ENCODE peak calls at places on chromosomes 6 and 20, in nine cellular contexts. U is astrocyte; Q is suprapubic skin; C is effector memory CD4-positive, alpha-beta T cell; P is IMR-90; M is Caco-2; O is tibial nerve; V is neural progenitor cell; J is ovary. X is an unnamed sample.

GRCh38 chr20:19936801-19937583 is 80.2 kb upstream of the NAA20 start:
- DNase-seq in U (no peak), Q (no peak), C (no peak), P (no peak), M (no peak), O (no peak), V (no peak), J (no peak), X (no peak)

GRCh38 chr6:137013738-137014602 is 30.8 kb downstream of the IL20RA start:
- DNase-seq in U (peak; percentile 64), Q (no peak), C (no peak), P (peak; percentile 60), M (no peak), O (no peak), V (peak; percentile 44), J (no peak), X (peak; percentile 61)

GRCh38 chr20:25142435-25142834 is 53.1 kb upstream of the ENTPD6 start:
- DNase-seq in U (no peak), Q (no peak), C (no peak), P (no peak), M (no peak), O (no peak), V (no peak), J (no peak), X (no peak)

GRCh38 chr6:35624341-35625070 is 64.2 kb downstream of the FKBP5 start:
- DNase-seq in U (no peak), Q (no peak), C (no peak), P (peak; percentile 27), M (no peak), O (no peak), V (no peak), J (no peak), X (no peak)

GRCh38 chr20:8209061-8209460 is 77.0 kb downstream of the PLCB1 start:
- DNase-seq in U (peak; percentile 70), Q (no peak), C (no peak), P (no peak), M (peak; percentile 42), O (no peak), V (peak; percentile 38), J (no peak), X (peak; percentile 59)

GRCh38 chr20:13990465-13990864 is at the start of gene SEL1L2:
- DNase-seq in U (no peak), Q (no peak), C (no peak), P (no peak), M (no peak), O (no peak), V (peak; percentile 93), J (no peak), X (no peak)

GRCh38 chr6:81863123-81863522 is 110.6 kb upstream of the TENT5A start:
- DNase-seq in U (no peak), Q (no peak), C (no peak), P (no peak), M (no peak), O (no peak), V (peak; percentile 43), J (no peak), X (no peak)

GRCh38 chr6:134830194-134830593 is 119.7 kb downstream of the ALDH8A1 start:
- DNase-seq in U (no peak), Q (no peak), C (no peak), P (no peak), M (no peak), O (no peak), V (no peak), J (no peak), X (no peak)

GRCh38 chr6:125859691-125860210 is 69.0 kb downstream of the NCOA7 start:
- DNase-seq in U (no peak), Q (no peak), C (no peak), P (peak; percentile 25), M (no peak), O (no peak), V (no peak), J (no peak), X (no peak)

GRCh38 chr6:17031961-17032360 is 69.9 kb upstream of the STMND1 start:
- DNase-seq in U (no peak), Q (no peak), C (no peak), P (no peak), M (no peak), O (no peak), V (no peak), J (no peak), X (no peak)

GRCh38 chr6:39791311-39791710 is 865 bp upstream of the DAAM2 start:
- DNase-seq in U (peak; percentile 5), Q (no peak), C (no peak), P (no peak), M (no peak), O (no peak), V (no peak), J (no peak), X (no peak)

GRCh38 chr6:39792501-39793450 is 600 bp downstream of the DAAM2 start:
- DNase-seq in U (no peak), Q (peak; percentile 71), C (no peak), P (no peak), M (no peak), O (peak; percentile 39), V (no peak), J (peak; percentile 67), X (no peak)

GRCh38 chr6:39793528-39793927 is 1.4 kb downstream of the DAAM2 start:
- DNase-seq in U (no peak), Q (no peak), C (no peak), P (no peak), M (no peak), O (no peak), V (no peak), J (no peak), X (no peak)

GRCh38 chr6:39791850-39792500 is at the start of gene DAAM2:
- DNase-seq in U (peak; percentile 35), Q (peak; percentile 71), C (no peak), P (peak; percentile 41), M (no peak), O (peak; percentile 70), V (peak; percentile 70), J (peak; percentile 86), X (no peak)

GRCh38 chr6:39794231-39794630 is 2.1 kb downstream of the DAAM2 start:
- DNase-seq in U (no peak), Q (no peak), C (no peak), P (no peak), M (no peak), O (no peak), V (no peak), J (no peak), X (no peak)
- H3K4me3 ChIP-seq in U (no peak overlapping the region), Q (peak overlapping the region; percentile 60), C (no peak overlapping the region), P (no peak overlapping the region), M (no peak overlapping the region), O (peak overlapping the region; percentile 52), V (no peak overlapping the region), J (no peak overlapping the region), X (no peak overlapping the region)

GRCh38 chr20:58676161-58676560 is 16.4 kb upstream of the NPEPL1 start:
- DNase-seq in U (no peak), Q (no peak), C (no peak), P (no peak), M (no peak), O (no peak), V (no peak), J (no peak), X (no peak)
- H3K36me3 ChIP-seq in U (peaks cover 22% of the 10 kb centered on the region), Q (peaks cover 85% of the 10 kb centered on the region), C (peaks cover 63% of the 10 kb centered on the region), P (peaks cover 50% of the 10 kb centered on the region), M (peaks cover 3% of the 10 kb centered on the region), O (no peaks in the 10 kb centered on the region), V (peaks cover 7% of the 10 kb centered on the region), J (no peaks in the 10 kb centered on the region), X (peaks cover 65% of the 10 kb centered on the region)

GRCh38 chr6:21996425-21997207 is 300.2 kb downstream of the PRL start:
- DNase-seq in U (peak; percentile 62), Q (no peak), C (no peak), P (no peak), M (no peak), O (no peak), V (no peak), J (no peak), X (peak; percentile 38)

GRCh38 chr6:21992178-21992967 is 304.5 kb downstream of the PRL start:
- DNase-seq in U (peak; percentile 83), Q (no peak), C (no peak), P (peak; percentile 80), M (no peak), O (no peak), V (no peak), J (no peak), X (no peak)

GRCh38 chr6:21993841-21994240 is 303.0 kb downstream of the PRL start:
- DNase-seq in U (no peak), Q (no peak), C (no peak), P (no peak), M (no peak), O (no peak), V (no peak), J (no peak), X (no peak)

GRCh38 chr6:21995318-21995717 is 301.5 kb downstream of the PRL start:
- DNase-seq in U (no peak), Q (no peak), C (no peak), P (no peak), M (no peak), O (no peak), V (no peak), J (no peak), X (no peak)

GRCh38 chr6:21994821-21995220 is 302.0 kb downstream of the PRL start:
- DNase-seq in U (no peak), Q (no peak), C (no peak), P (no peak), M (no peak), O (no peak), V (no peak), J (no peak), X (no peak)
- H3K4me1 ChIP-seq in U (peaks cover 41% of the 10 kb centered on the region), Q (no peaks in the 10 kb centered on the region), C (no peaks in the 10 kb centered on the region), P (peaks cover 9% of the 10 kb centered on the region), M (no peaks in the 10 kb centered on the region), O (peaks cover 18% of the 10 kb centered on the region), V (no peaks in the 10 kb centered on the region), J (peaks cover 1% of the 10 kb centered on the region), X (peaks cover 16% of the 10 kb centered on the region)

DNA sequence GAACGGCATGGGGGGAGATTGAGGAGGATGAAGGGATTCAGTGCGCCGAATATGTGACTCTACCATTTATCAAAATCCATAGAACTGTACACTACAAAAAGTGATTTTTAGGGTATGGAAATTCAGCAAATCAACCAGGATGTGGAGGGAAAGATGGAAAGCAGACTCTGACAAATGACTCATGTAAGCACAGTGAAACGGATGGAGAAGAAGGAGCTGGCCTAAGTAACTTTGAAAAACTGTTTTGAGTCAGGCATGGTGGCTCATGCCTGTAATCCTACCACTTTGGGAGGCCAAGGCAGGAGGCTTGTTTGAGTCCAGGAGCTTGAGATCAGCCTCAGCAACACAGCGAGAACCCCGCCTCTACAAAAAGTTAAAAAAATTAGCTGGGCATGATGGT is 39.2 kb downstream of the MUC22 start:
- DNase-seq in U (no peak), Q (no peak), C (no peak), P (peak; percentile 44), M (no peak), O (no peak), V (no peak), J (no peak), X (no peak)
- H3K4me3 ChIP-seq in U (no peak overlapping the region), Q (no peak overlapping the region), C (no peak overlapping the region), P (no peak overlapping the region), M (no peak overlapping the region), O (no peak overlapping the region), V (no peak overlapping the region), J (no peak overlapping the region), X (no peak overlapping the region)

GRCh38 chr20:49118307-49118706 is 69.8 kb downstream of the STAU1 start:
- DNase-seq in U (no peak), Q (no peak), C (no peak), P (no peak), M (no peak), O (no peak), V (no peak), J (no peak), X (no peak)
- H3K36me3 ChIP-seq in U (peaks cover 48% of the 10 kb centered on the region), Q (peaks cover 96% of the 10 kb centered on the region), C (peaks cover 70% of the 10 kb centered on the region), P (peaks cover 48% of the 10 kb centered on the region), M (peaks cover 14% of the 10 kb centered on the region), O (peaks cover 25% of the 10 kb centered on the region), V (no peaks in the 10 kb centered on the region), J (no peaks in the 10 kb centered on the region), X (peaks cover 80% of the 10 kb centered on the region)

GRCh38 chr6:158808918-158809678 is 10.1 kb downstream of the EZR start:
- DNase-seq in U (no peak), Q (no peak), C (peak; percentile 41), P (no peak), M (no peak), O (no peak), V (no peak), J (no peak), X (peak; percentile 81)
- H3K4me1 ChIP-seq in U (peaks cover 4% of the 10 kb centered on the region), Q (peaks cover 82% of the 10 kb centered on the region), C (peaks cover 68% of the 10 kb centered on the region), P (peaks cover 6% of the 10 kb centered on the region), M (peaks cover 86% of the 10 kb centered on the region), O (peaks cover 27% of the 10 kb centered on the region), V (peaks cover 12% of the 10 kb centered on the region), J (peaks cover 6% of the 10 kb centered on the region), X (peaks cover 18% of the 10 kb centered on the region)

X was measured in HAP-1.